ENCODE peak calls at places on chromosomes 4 and X, in six cellular contexts. F is omental fat pad; Z is Caco-2; K is NCI-H82; I is CD4-positive, alpha-beta memory T cell; U is NCI-H1092 treated with DMSO at 0.1 percent for 48 hours. B is an unnamed sample.

GRCh38 chrX:40012039-40012799 is 85.5 kb downstream of the BCOR start:
- DNase-seq in I (no peak), F (no peak), U (peak; percentile 67), Z (peak; percentile 31), K (no peak), B (peak; percentile 71)

GRCh38 chrX:20515841-20516461 is 249.2 kb upstream of the RPS6KA3 start:
- DNase-seq in Z (no peak), U (no peak), K (no peak), I (no peak), F (no peak), B (no peak)

GRCh38 chrX:53211391-53211978 is 13.5 kb downstream of the KDM5C start:
- DNase-seq in I (no peak), U (no peak), Z (no peak), F (peak; percentile 8), K (no peak), B (no peak)

GRCh38 chrX:39957816-39958561 is 139.8 kb downstream of the BCOR start:
- DNase-seq in K (no peak), F (no peak), U (no peak), I (no peak), Z (no peak), B (no peak)

GRCh38 chr4:41709844-41710481 is 38.6 kb downstream of the PHOX2B start:
- DNase-seq in F (no peak), I (no peak), U (no peak), K (no peak), Z (no peak), B (no peak)

GRCh38 chrX:69093960-69094935 is 71.0 kb downstream of the PJA1 start:
- DNase-seq in I (peak; percentile 23), F (no peak), K (peak; percentile 78), U (peak; percentile 50), Z (peak; percentile 56), B (no peak)

GRCh38 chrX:40131644-40132376 is 34.1 kb upstream of the BCOR start:
- DNase-seq in F (no peak), Z (no peak), U (no peak), I (no peak), K (no peak), B (no peak)

GRCh38 chr4:147780137-147780777 is 48.4 kb downstream of the ARHGAP10 start:
- DNase-seq in F (no peak), I (no peak), Z (no peak), U (no peak), K (no peak), B (no peak)

GRCh38 chrX:50108264-50108663 is 92.5 kb downstream of the AKAP4 start:
- DNase-seq in I (no peak), F (no peak), K (peak; percentile 8), U (no peak), Z (peak; percentile 59), B (no peak)

GRCh38 chr4:70734168-70734954 is 12.6 kb downstream of the RUFY3 start:
- DNase-seq in F (no peak), U (no peak), K (no peak), I (peak; percentile 66), Z (no peak), B (no peak)

GRCh38 chr4:121479801-121480200 is 99.0 kb upstream of the QRFPR start:
- DNase-seq in K (no peak), F (no peak), U (no peak), I (no peak), Z (no peak), B (no peak)